ENCODE peak calls at places on chromosomes 1 and 21, in seven cellular contexts. F is CD8-positive, alpha-beta T cell; V is effector memory CD4-positive, alpha-beta T cell; O is neuronal stem cell; B is mesendoderm; Q is aorta; K is lung. H is an unnamed sample. For H3K27me3, the result is how much of the 10 kb centered on the place peaks cover.

GRCh38 chr1:38334930-38335592 is 288.5 kb upstream of the POU3F1 start:
- DNase-seq in F (no peak), V (no peak), O (no peak), B (no peak), Q (no peak), K (no peak), H (no peak)

GRCh38 chr1:227760377-227760776 is 25.1 kb downstream of the SNAP47 start:
- DNase-seq in F (no peak), V (no peak), O (no peak), B (no peak), Q (no peak), K (no peak), H (peak)

GRCh38 chr1:45679123-45679522 is 7.2 kb downstream of the GPBP1L1 start:
- DNase-seq in F (no peak), V (no peak), O (no peak), B (no peak), Q (no peak), K (no peak), H (no peak)

GRCh38 chr1:2145946-2146835 is 48.4 kb downstream of the FAAP20 start:
- DNase-seq in F (no peak), V (no peak), O (no peak), B (no peak), Q (no peak), K (no peak), H (peak)

GRCh38 chr1:29122987-29123870 is 474 bp downstream of the TMEM200B start:
- DNase-seq in F (no peak), V (no peak), O (peak), B (peak), Q (peak), K (no peak), H (peak)

GRCh38 chr1:168653567-168653966 is 75.4 kb downstream of the DPT start:
- DNase-seq in F (no peak), V (no peak), O (no peak), B (no peak), Q (no peak), K (no peak), H (no peak)

GRCh38 chr1:168443899-168444298 is 99.9 kb downstream of the XCL2 start:
- DNase-seq in F (no peak), V (no peak), O (no peak), B (no peak), Q (no peak), K (no peak), H (no peak)

GRCh38 chr1:19799233-19799876 is 361 bp downstream of the TMCO4 start:
- DNase-seq in F (peak), V (peak), O (no peak), B (no peak), Q (peak), K (peak), H (peak)

GRCh38 chr1:45375104-45376090 is 35.2 kb upstream of the MUTYH start:
- DNase-seq in F (no peak), V (no peak), O (no peak), B (no peak), Q (no peak), K (no peak), H (no peak)

GRCh38 chr1:156510709-156511108 is 10.1 kb upstream of the MEF2D start:
- DNase-seq in F (no peak), V (no peak), O (no peak), B (no peak), Q (peak), K (peak), H (peak)

GRCh38 chr1:110746644-110747259 is 72.0 kb upstream of the KCNA3 start:
- DNase-seq in F (peak), V (peak), O (peak), B (peak), Q (peak), K (no peak), H (peak)

GRCh38 chr1:184025242-184025675 is 12.3 kb downstream of the COLGALT2 start:
- DNase-seq in F (no peak), V (no peak), O (no peak), B (peak), Q (peak), K (no peak), H (peak)

GRCh38 chr1:47024138-47024856 is 828 bp downstream of the CYP4X1 start:
- DNase-seq in F (no peak), V (no peak), O (no peak), B (peak), Q (no peak), K (no peak), H (no peak)
- H3K4me3 ChIP-seq in F (no peak), V (no peak), O (no peak), B (no peak), Q (peak), K (peak), H (peak)

DNA sequence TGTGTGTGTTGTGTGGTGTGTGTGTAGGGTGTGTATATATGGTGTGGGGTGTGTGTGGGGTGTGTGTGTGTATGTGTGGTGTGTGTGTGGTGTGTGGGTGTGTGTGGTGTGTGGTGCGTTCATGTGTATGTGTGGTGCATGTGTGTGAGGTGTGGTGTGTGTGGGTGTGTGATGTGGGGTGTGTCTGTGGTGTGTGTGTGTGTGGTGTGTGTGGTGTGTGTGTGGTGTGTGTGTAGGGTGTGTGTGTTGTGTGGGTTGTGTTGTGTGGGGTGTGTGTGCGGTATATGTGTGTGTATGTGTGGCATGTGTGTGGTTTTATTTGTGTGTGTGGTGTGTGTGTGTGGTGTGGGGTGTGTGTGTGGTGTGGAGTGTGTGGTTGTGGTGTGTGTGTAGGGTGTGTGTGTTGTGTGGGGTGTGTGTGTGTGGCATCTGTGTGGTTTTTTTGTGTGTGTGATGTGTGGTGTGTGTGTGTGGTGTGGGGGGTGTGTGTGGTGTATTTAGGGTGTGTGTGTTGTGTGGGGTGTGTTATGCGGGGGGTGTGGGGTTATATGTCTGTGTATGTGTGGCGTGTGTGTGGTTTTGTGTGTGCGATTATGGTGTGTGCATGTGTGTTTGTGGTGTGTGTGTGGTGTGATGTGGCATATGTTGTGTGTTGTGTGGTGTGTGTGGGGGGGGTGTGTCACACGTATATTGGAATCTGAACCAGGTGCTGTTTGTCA is 17.1 kb upstream of the ZBTB21 start:
- DNase-seq in F (no peak), V (no peak), O (no peak), B (no peak), Q (no peak), K (no peak), H (no peak)
- H3K27me3 ChIP-seq in F (under half), V (under half), O (under half), B (under half), Q (under half), K (under half), H (under half)

GRCh38 chr1:145978477-145978859 is 14.0 kb downstream of the POLR3GL start:
- DNase-seq in F (no peak), V (no peak), O (no peak), B (no peak), Q (no peak), K (no peak), H (no peak)
- H3K27ac ChIP-seq in F (peak), V (peak), O (no peak), B (peak), Q (peak), K (peak), H (peak)

GRCh38 chr21:38811257-38811656 is 5.5 kb downstream of the ETS2 start:
- DNase-seq in F (no peak), V (no peak), O (no peak), B (no peak), Q (no peak), K (no peak), H (no peak)
- H3K4me3 ChIP-seq in F (no peak), V (no peak), O (no peak), B (no peak), Q (peak), K (no peak), H (no peak)

GRCh38 chr1:200035397-200035955 is 8.0 kb downstream of the NR5A2 start:
- DNase-seq in F (no peak), V (no peak), O (peak), B (no peak), Q (no peak), K (no peak), H (no peak)

GRCh38 chr1:200034262-200034557 is 6.7 kb downstream of the NR5A2 start:
- DNase-seq in F (no peak), V (no peak), O (peak), B (no peak), Q (no peak), K (no peak), H (no peak)

GRCh38 chr1:200035956-200036615 is 8.6 kb downstream of the NR5A2 start:
- DNase-seq in F (no peak), V (no peak), O (peak), B (peak), Q (no peak), K (no peak), H (no peak)

GRCh38 chr1:200033511-200034261 is 6.2 kb downstream of the NR5A2 start:
- DNase-seq in F (no peak), V (no peak), O (peak), B (peak), Q (no peak), K (no peak), H (no peak)

DNA sequence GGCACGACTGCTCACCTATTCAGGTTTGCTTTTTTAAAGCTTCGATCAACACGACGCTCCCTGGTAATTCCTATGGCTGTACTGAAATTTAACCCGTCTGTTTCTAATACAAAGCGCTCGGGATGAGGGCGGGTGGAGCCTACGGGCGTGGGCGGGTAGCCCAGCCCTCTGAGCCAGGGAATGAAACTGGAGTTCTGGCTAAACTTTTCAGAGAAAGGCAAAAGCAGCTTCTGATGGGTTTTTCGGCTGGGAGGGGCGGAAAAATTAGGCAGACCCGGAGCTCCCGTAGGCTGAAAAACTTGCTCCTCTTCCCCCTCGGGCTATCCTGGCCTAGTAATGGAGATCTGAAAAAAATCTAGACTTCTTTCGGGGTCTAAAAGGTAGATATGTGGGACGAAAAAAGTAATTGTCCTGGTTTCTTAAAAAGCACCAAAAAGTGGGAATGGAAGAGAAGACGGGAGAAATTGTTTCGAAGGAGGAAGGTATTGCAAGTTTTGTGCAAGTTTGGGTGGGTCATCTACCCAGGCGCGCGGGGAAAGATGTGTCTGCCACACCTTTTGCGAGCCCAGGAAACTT is 7.4 kb downstream of the NR5A2 start:
- DNase-seq in F (no peak), V (no peak), O (peak), B (peak), Q (no peak), K (no peak), H (no peak)
- H3K27me3 ChIP-seq in F (half or more), V (under half), O (half or more), B (under half), Q (under half), K (under half), H (half or more)

GRCh38 chr1:171841050-171841910 is at the start of gene DNM3:
- DNase-seq in F (peak), V (peak), O (peak), B (peak), Q (peak), K (peak), H (peak)

GRCh38 chr1:171845998-171846397 is 4.7 kb downstream of the DNM3 start:
- DNase-seq in F (no peak), V (no peak), O (no peak), B (no peak), Q (no peak), K (no peak), H (no peak)

GRCh38 chr1:171844381-171844780 is 3.1 kb downstream of the DNM3 start:
- DNase-seq in F (no peak), V (no peak), O (no peak), B (no peak), Q (no peak), K (no peak), H (no peak)

GRCh38 chr1:171841931-171842723 is 829 bp downstream of the DNM3 start:
- DNase-seq in F (peak), V (no peak), O (peak), B (peak), Q (no peak), K (no peak), H (peak)
- H3K27ac ChIP-seq in F (no peak), V (no peak), O (no peak), B (no peak), Q (no peak), K (no peak), H (no peak)

DNA sequence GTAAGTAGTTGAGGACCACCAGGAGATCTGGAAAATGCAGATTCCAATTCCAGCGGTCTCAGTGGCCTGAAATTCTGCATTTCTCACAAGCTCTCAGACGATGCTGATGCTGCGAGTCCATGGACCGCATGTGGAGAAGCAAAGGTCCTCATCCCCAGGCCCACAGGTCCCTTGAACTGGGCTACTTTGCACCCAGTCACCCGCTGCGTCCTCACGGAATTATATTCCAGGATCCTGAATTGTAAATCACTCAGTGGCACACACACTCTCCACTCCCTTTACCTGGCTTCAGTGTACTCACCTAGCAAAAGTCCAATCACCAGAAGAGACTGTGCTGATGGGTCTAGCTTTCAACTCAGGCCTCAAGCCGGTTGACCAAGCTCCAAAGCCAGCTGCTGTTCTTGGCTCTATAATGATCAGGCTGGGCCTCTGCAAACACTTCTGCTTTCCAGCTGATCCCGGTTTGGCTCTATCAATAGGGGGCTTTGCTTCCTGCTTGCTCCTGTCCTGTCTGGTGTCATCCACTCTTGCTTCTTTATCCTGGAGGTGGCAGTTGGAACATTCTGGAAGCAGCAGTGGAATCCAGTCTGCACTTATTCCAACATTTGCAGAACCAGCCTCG is 904 bp upstream of the RPL22 start:
- DNase-seq in F (no peak), V (no peak), O (no peak), B (peak), Q (no peak), K (no peak), H (no peak)
- H3K4me3 ChIP-seq in F (peak), V (peak), O (peak), B (no peak), Q (peak), K (no peak), H (peak)